ENCODE peak calls at places on chromosomes 16 and 17, in seven cellular contexts. D, N, I, H, Z, B and R are unnamed samples.

GRCh38 chr16:74153773-74154172 is 142.8 kb upstream of the PSMD7 start:
- DNase-seq in D (no peak), I (no peak), B (no peak), H (no peak), N (no peak), Z (no peak), R (no peak)

GRCh38 chr17:83150369-83151055 is 71.1 kb downstream of the METRNL start:
- DNase-seq in D (no peak), B (no peak), N (no peak), H (no peak), Z (no peak), I (no peak), R (no peak)

GRCh38 chr17:41773190-41773588 is 13.3 kb downstream of the JUP start:
- DNase-seq in D (peak), N (no peak), Z (peak), I (peak), B (no peak), H (peak), R (no peak)

GRCh38 chr17:80855968-80856862 is 135.4 kb upstream of the CHMP6 start:
- DNase-seq in D (no peak), I (peak), B (no peak), Z (no peak), N (peak), H (no peak), R (no peak)

GRCh38 chr16:18800674-18801196 is 614 bp downstream of the ARL6IP1 start:
- DNase-seq in D (peak), I (no peak), H (peak), N (no peak), Z (no peak), B (no peak), R (no peak)

GRCh38 chr17:58319181-58320162 is 9.1 kb downstream of the TSPOAP1 start:
- DNase-seq in N (no peak), H (no peak), B (no peak), Z (peak), I (no peak), D (peak), R (no peak)

GRCh38 chr17:51853857-51854256 is 304.7 kb downstream of the CA10 start:
- DNase-seq in B (no peak), N (no peak), H (no peak), D (no peak), Z (no peak), I (no peak), R (no peak)

GRCh38 chr17:39400547-39401411 is 647 bp downstream of the FBXL20 start:
- DNase-seq in D (no peak), B (no peak), H (no peak), I (peak), N (no peak), Z (peak), R (no peak)

GRCh38 chr17:80931421-80932265 is 60.0 kb upstream of the CHMP6 start:
- DNase-seq in Z (no peak), N (no peak), B (no peak), H (peak), I (peak), D (peak), R (no peak)

GRCh38 chr17:9816472-9816871 is 5.4 kb downstream of the GSG1L2 start:
- DNase-seq in B (no peak), N (no peak), I (no peak), Z (no peak), H (no peak), D (no peak), R (no peak)

GRCh38 chr17:41811549-41812175 is at the start of gene P3H4:
- DNase-seq in H (peak), I (peak), D (peak), B (peak), Z (peak), N (peak), R (peak)

GRCh38 chr16:68503334-68503733 is 35.8 kb upstream of the ZFP90 start:
- DNase-seq in H (no peak), B (no peak), D (no peak), N (no peak), I (peak), Z (no peak), R (no peak)

GRCh38 chr16:16073884-16074781 is 124.7 kb downstream of the ABCC1 start:
- DNase-seq in I (peak), B (no peak), N (no peak), D (peak), Z (no peak), H (peak), R (no peak)

GRCh38 chr17:15261063-15261817 is 3.9 kb downstream of the PMP22 start:
- DNase-seq in Z (peak), B (no peak), N (no peak), D (peak), I (peak), H (peak), R (peak)

GRCh38 chr17:49966767-49967166 is 2.2 kb upstream of the DLX4 start:
- DNase-seq in N (no peak), Z (no peak), I (no peak), B (no peak), H (no peak), D (no peak), R (no peak)

GRCh38 chr17:43986225-43986981 is 18.0 kb upstream of the NAGS start:
- DNase-seq in D (peak), I (no peak), H (no peak), Z (no peak), N (no peak), B (no peak), R (no peak)

GRCh38 chr17:4256952-4257351 is 6.8 kb downstream of the ANKFY1 start:
- DNase-seq in N (no peak), Z (no peak), H (no peak), B (no peak), D (no peak), I (no peak), R (no peak)

GRCh38 chr17:20158580-20158979 is 149.4 kb downstream of the SPECC1 start:
- DNase-seq in N (no peak), B (no peak), D (no peak), H (no peak), I (no peak), Z (no peak), R (no peak)

GRCh38 chr17:7235693-7236665 is 1.7 kb upstream of the DVL2 start:
- DNase-seq in N (no peak), B (no peak), Z (no peak), I (no peak), H (no peak), D (no peak), R (no peak)

GRCh38 chr17:2017274-2017941 is 7.7 kb downstream of the RTN4RL1 start:
- DNase-seq in H (no peak), I (no peak), N (no peak), Z (no peak), D (no peak), B (no peak), R (no peak)

GRCh38 chr16:58026139-58026704 is 668 bp downstream of the MMP15 start:
- DNase-seq in N (no peak), B (no peak), H (peak), I (peak), D (peak), Z (peak), R (no peak)

GRCh38 chr16:4067262-4068001 is 48.8 kb downstream of the ADCY9 start:
- DNase-seq in D (no peak), N (no peak), I (peak), Z (no peak), H (no peak), B (no peak), R (no peak)

GRCh38 chr17:51860934-51861561 is 297.5 kb downstream of the CA10 start:
- DNase-seq in B (no peak), D (peak), N (no peak), H (peak), Z (no peak), I (no peak), R (peak)

GRCh38 chr16:53041196-53041977 is 11.3 kb downstream of the CHD9NB start:
- DNase-seq in B (no peak), H (no peak), N (no peak), D (no peak), I (no peak), Z (peak), R (no peak)

GRCh38 chr17:27543464-27543856 is 87.2 kb downstream of the KSR1 start:
- DNase-seq in I (no peak), N (no peak), H (no peak), Z (no peak), D (no peak), B (no peak), R (no peak)

GRCh38 chr16:85829266-85829665 is 29.8 kb downstream of the COX4I1 start:
- DNase-seq in D (no peak), H (no peak), I (no peak), N (no peak), Z (no peak), B (no peak), R (no peak)

GRCh38 chr17:71327376-71328059 is 793.3 kb upstream of the SOX9 start:
- DNase-seq in I (no peak), H (no peak), D (no peak), Z (no peak), N (no peak), B (no peak), R (no peak)

GRCh38 chr16:57578521-57579360 is 36.3 kb downstream of the ADGRG5 start:
- DNase-seq in I (no peak), D (no peak), N (no peak), H (no peak), Z (no peak), B (no peak), R (no peak)

GRCh38 chr17:4675791-4676190 is 28.1 kb downstream of the PELP1 start:
- DNase-seq in N (no peak), D (no peak), Z (no peak), H (no peak), I (no peak), B (no peak), R (no peak)

GRCh38 chr16:70437017-70437581 is 1.8 kb downstream of the ST3GAL2 start:
- DNase-seq in D (peak), N (no peak), B (no peak), I (peak), Z (no peak), H (peak), R (no peak)

GRCh38 chr16:22270525-22270924 is 26.7 kb upstream of the POLR3E start:
- DNase-seq in Z (no peak), H (no peak), N (no peak), D (no peak), I (no peak), B (no peak), R (no peak)

GRCh38 chr17:69154267-69154666 is 12.6 kb upstream of the ABCA6 start:
- DNase-seq in H (no peak), D (no peak), N (no peak), I (no peak), Z (no peak), B (no peak), R (no peak)

GRCh38 chr16:75059411-75059810 is 57.2 kb downstream of the LDHD start:
- DNase-seq in Z (no peak), I (no peak), D (no peak), N (no peak), B (no peak), H (no peak), R (no peak)

GRCh38 chr17:4806420-4806769 is 557 bp upstream of the PLD2 start:
- DNase-seq in D (no peak), H (no peak), B (no peak), I (no peak), N (no peak), Z (no peak), R (no peak)

GRCh38 chr16:14249291-14250032 is 178.3 kb downstream of the MRTFB start:
- DNase-seq in D (peak), B (peak), H (peak), Z (no peak), N (peak), I (peak), R (peak)

GRCh38 chr17:43356999-43357398 is 41.8 kb upstream of the ARL4D start:
- DNase-seq in B (no peak), I (peak), N (no peak), H (peak), D (no peak), Z (no peak), R (no peak)

GRCh38 chr17:75785016-75785769 is 587 bp downstream of the UNK start:
- DNase-seq in Z (peak), B (no peak), I (peak), H (peak), D (peak), N (peak), R (peak)